ENCODE peak calls at places on chromosomes 12 and 14, in nine cellular contexts. X is ACHN; F is stimulated activated CD4-positive, alpha-beta T cell treated with anti-CD3 and anti-CD28 coated beads, TNF-alpha, amount 100 ng/mL, for 1 hour; I is epithelial cell of esophagus; R is CD4-positive, alpha-beta memory T cell; Z is esophagus squamous epithelium; P is activated CD4-positive, alpha-beta T cell treated with anti-CD3 and anti-CD28 coated beads, Interleukin-2, amount 50 U/mL, for 48 hours; S is HuH-7; V is dorsolateral prefrontal cortex. B is an unnamed sample.
A peak's percentile ranks its signal among the peaks of the same experiment; 100 is the strongest.

GRCh38 chr12:130018614-130019013 is 114.8 kb upstream of the TMEM132D start:
- DNase-seq in X (no peak), F (no peak), I (no peak), R (no peak), Z (no peak), P (no peak), S (no peak), V (no peak), B (no peak)

GRCh38 chr12:84247931-84248330 is 664.7 kb downstream of the SLC6A15 start:
- DNase-seq in X (no peak), F (no peak), I (no peak), R (no peak), Z (no peak), P (no peak), S (no peak), V (no peak), B (no peak)

GRCh38 chr14:92143962-92144361 is 22.2 kb downstream of the CPSF2 start:
- DNase-seq in X (peak; percentile 13), F (no peak), I (no peak), R (no peak), Z (no peak), P (no peak), S (no peak), V (no peak), B (no peak)

GRCh38 chr14:50082308-50082742 is 34.0 kb downstream of the VCPKMT start:
- DNase-seq in X (no peak), F (no peak), I (no peak), R (peak; percentile 76), Z (no peak), P (peak; percentile 63), S (no peak), V (no peak), B (no peak)

GRCh38 chr12:125149160-125150108 is 84.2 kb downstream of the AACS start:
- DNase-seq in X (no peak), F (no peak), I (no peak), R (no peak), Z (no peak), P (no peak), S (no peak), V (no peak), B (no peak)

GRCh38 chr12:23139026-23139425 is 514.1 kb downstream of the ETNK1 start:
- DNase-seq in X (no peak), F (no peak), I (peak; percentile 58), R (no peak), Z (no peak), P (no peak), S (no peak), V (no peak), B (no peak)

GRCh38 chr12:92938623-92939022 is 9.5 kb upstream of the EEA1 start:
- DNase-seq in X (no peak), F (no peak), I (peak; percentile 99), R (no peak), Z (no peak), P (no peak), S (no peak), V (no peak), B (no peak)

GRCh38 chr12:131950182-131950913 is 606 bp downstream of the EP400 start:
- DNase-seq in X (peak; percentile 44), F (no peak), I (peak; percentile 17), R (no peak), Z (no peak), P (peak; percentile 43), S (peak; percentile 34), V (no peak), B (no peak)

GRCh38 chr14:71324767-71325272 is 417.6 kb downstream of the PCNX1 start:
- DNase-seq in X (no peak), F (peak; percentile 16), I (peak; percentile 61), R (peak; percentile 56), Z (no peak), P (peak; percentile 46), S (peak; percentile 67), V (no peak), B (no peak)

GRCh38 chr14:91221270-91221669 is 23.2 kb downstream of the GPR68 start:
- DNase-seq in X (no peak), F (no peak), I (no peak), R (no peak), Z (no peak), P (no peak), S (no peak), V (no peak), B (no peak)

GRCh38 chr14:92974541-92975345 is 51.8 kb downstream of the CHGA start:
- DNase-seq in X (no peak), F (no peak), I (no peak), R (no peak), Z (no peak), P (no peak), S (no peak), V (no peak), B (no peak)

GRCh38 chr14:32414808-32415255 is 85.7 kb downstream of the AKAP6 start:
- DNase-seq in X (no peak), F (no peak), I (peak; percentile 64), R (no peak), Z (no peak), P (no peak), S (no peak), V (no peak), B (no peak)

GRCh38 chr12:68746572-68747180 is 700 bp downstream of the SLC35E3 start:
- DNase-seq in X (peak; percentile 82), F (no peak), I (peak; percentile 77), R (no peak), Z (no peak), P (peak; percentile 54), S (peak; percentile 47), V (peak; percentile 41), B (no peak)

GRCh38 chr14:54606631-54607133 is 39.8 kb downstream of the SAMD4A start:
- DNase-seq in X (no peak), F (no peak), I (no peak), R (no peak), Z (no peak), P (no peak), S (no peak), V (no peak), B (no peak)

GRCh38 chr12:20220339-20220738 is 148.0 kb upstream of the PDE3A start:
- DNase-seq in X (peak; percentile 64), F (no peak), I (peak; percentile 45), R (no peak), Z (no peak), P (no peak), S (peak; percentile 19), V (no peak), B (no peak)

GRCh38 chr12:16297521-16297920 is 20.0 kb upstream of the SLC15A5 start:
- DNase-seq in X (no peak), F (no peak), I (peak; percentile 13), R (no peak), Z (no peak), P (no peak), S (no peak), V (no peak), B (no peak)

GRCh38 chr14:59819446-59820088 is 51.0 kb downstream of the RTN1 start:
- DNase-seq in X (no peak), F (no peak), I (no peak), R (no peak), Z (no peak), P (no peak), S (no peak), V (no peak), B (no peak)

GRCh38 chr12:40325349-40325960 is 100.7 kb downstream of the LRRK2 start:
- DNase-seq in X (peak; percentile 88), F (no peak), I (peak; percentile 59), R (peak; percentile 1), Z (no peak), P (no peak), S (peak; percentile 30), V (peak; percentile 7), B (no peak)

GRCh38 chr12:127594351-127594970 is 672.5 kb upstream of the TMEM132C start:
- DNase-seq in X (no peak), F (no peak), I (no peak), R (no peak), Z (no peak), P (no peak), S (no peak), V (no peak), B (no peak)

GRCh38 chr14:95531473-95531872 is 3.4 kb upstream of the GLRX5 start:
- DNase-seq in X (no peak), F (no peak), I (peak; percentile 86), R (no peak), Z (no peak), P (no peak), S (no peak), V (no peak), B (no peak)

GRCh38 chr12:71440393-71441349 is 1.1 kb downstream of the LGR5 start:
- DNase-seq in X (peak; percentile 11), F (no peak), I (peak; percentile 2), R (no peak), Z (no peak), P (no peak), S (peak; percentile 73), V (no peak), B (no peak)

GRCh38 chr14:71371711-71372396 is 464.6 kb downstream of the PCNX1 start:
- DNase-seq in X (peak; percentile 27), F (no peak), I (peak; percentile 92), R (no peak), Z (no peak), P (no peak), S (no peak), V (no peak), B (no peak)

GRCh38 chr14:31829256-31829923 is 247.7 kb upstream of the ARHGAP5 start:
- DNase-seq in X (no peak), F (no peak), I (peak; percentile 67), R (no peak), Z (no peak), P (no peak), S (peak; percentile 57), V (no peak), B (no peak)

GRCh38 chr12:91483471-91483985 is 300.9 kb upstream of the DCN start:
- DNase-seq in X (no peak), F (no peak), I (no peak), R (no peak), Z (no peak), P (no peak), S (no peak), V (no peak), B (no peak)

GRCh38 chr12:67752226-67752732 is 103.7 kb downstream of the DYRK2 start:
- DNase-seq in X (peak; percentile 46), F (no peak), I (peak; percentile 32), R (no peak), Z (no peak), P (no peak), S (no peak), V (no peak), B (no peak)

GRCh38 chr12:54352022-54352531 is 12.2 kb downstream of the GPR84 start:
- DNase-seq in X (no peak), F (no peak), I (no peak), R (no peak), Z (no peak), P (peak; percentile 50), S (no peak), V (peak; percentile 70), B (no peak)

GRCh38 chr12:43976027-43976426 is 140.1 kb downstream of the TMEM117 start:
- DNase-seq in X (no peak), F (no peak), I (peak; percentile 57), R (no peak), Z (no peak), P (no peak), S (no peak), V (no peak), B (no peak)

GRCh38 chr14:64684091-64684490 is 20.1 kb upstream of the PLEKHG3 start:
- DNase-seq in X (no peak), F (no peak), I (no peak), R (no peak), Z (no peak), P (no peak), S (no peak), V (no peak), B (no peak)

GRCh38 chr14:63174760-63175191 is 29.5 kb upstream of the RHOJ start:
- DNase-seq in X (peak; percentile 30), F (no peak), I (peak; percentile 76), R (no peak), Z (no peak), P (no peak), S (peak; percentile 38), V (peak; percentile 9), B (no peak)

GRCh38 chr12:61524851-61525250 is 735.4 kb upstream of the USP15 start:
- DNase-seq in X (no peak), F (no peak), I (no peak), R (no peak), Z (no peak), P (no peak), S (no peak), V (no peak), B (no peak)

GRCh38 chr12:132525011-132525832 is 35.3 kb downstream of the FBRSL1 start:
- DNase-seq in X (peak; percentile 14), F (no peak), I (no peak), R (no peak), Z (no peak), P (no peak), S (no peak), V (no peak), B (no peak)

B was measured in NCI-H1048.